ENCODE peak calls at places on chromosomes 6 and 20, in five cellular contexts. G is mesenchymal stem cell, M is PC-3, A is H9, U is neural progenitor cell. W is an unnamed sample. For H3K4me1, the result is how much of the 10 kb centered on the place peaks cover.

GRCh38 chr6:132133734-132134490 is 182.7 kb upstream of the CCN2 start:
- DNase-seq in M (no peak), G (no peak), U (no peak), A (no peak), W (no peak)

GRCh38 chr6:84774174-84775158 is 10.1 kb upstream of the TBX18 start:
- DNase-seq in G (peak), M (no peak), A (peak), U (peak), W (no peak)

GRCh38 chr20:38098952-38099351 is 65.4 kb downstream of the RPRD1B start:
- DNase-seq in M (no peak), A (no peak), U (no peak), G (peak), W (no peak)

GRCh38 chr6:153108320-153108719 is 22.8 kb downstream of the RGS17 start:
- DNase-seq in U (peak), A (no peak), G (peak), M (peak), W (no peak)

GRCh38 chr20:46022411-46023147 is 6.4 kb upstream of the SLC12A5 start:
- DNase-seq in U (peak), M (peak), G (no peak), A (peak), W (peak)

GRCh38 chr20:3371757-3372156 is 35.7 kb downstream of the DNAAF9 start:
- DNase-seq in U (no peak), G (no peak), M (no peak), A (no peak), W (no peak)

GRCh38 chr20:24560571-24561485 is 91.4 kb downstream of the SYNDIG1 start:
- DNase-seq in A (no peak), G (no peak), U (no peak), M (no peak), W (no peak)

GRCh38 chr20:41669708-41670263 is 51.6 kb upstream of the CHD6 start:
- DNase-seq in A (peak), G (no peak), U (no peak), M (no peak), W (no peak)

GRCh38 chr20:21500599-21500998 is 13.3 kb downstream of the NKX2-2 start:
- DNase-seq in M (no peak), U (no peak), A (no peak), G (no peak), W (no peak)

GRCh38 chr6:126913658-126914057 is 204.8 kb upstream of the RSPO3 start:
- DNase-seq in A (no peak), U (no peak), G (peak), M (no peak), W (no peak)

GRCh38 chr6:119249319-119249718 is 100.2 kb downstream of the MAN1A1 start:
- DNase-seq in M (no peak), A (no peak), G (no peak), U (no peak), W (no peak)

GRCh38 chr20:63246490-63247284 is 7.6 kb downstream of the NKAIN4 start:
- DNase-seq in G (no peak), A (peak), M (peak), U (no peak), W (no peak)

GRCh38 chr20:380763-381580 is 412 bp downstream of the TRIB3 start:
- DNase-seq in A (peak), M (peak), G (peak), U (peak), W (peak)

GRCh38 chr6:108635505-108636226 is 74.9 kb downstream of the FOXO3 start:
- DNase-seq in G (peak), M (no peak), A (no peak), U (peak), W (no peak)

GRCh38 chr6:41714556-41715273 is 20.7 kb downstream of the TFEB start:
- DNase-seq in A (no peak), U (no peak), M (no peak), G (no peak), W (no peak)

GRCh38 chr6:53023323-53023722 is 28.2 kb upstream of the GSTA4 start:
- DNase-seq in G (no peak), M (no peak), A (no peak), U (no peak), W (no peak)

GRCh38 chr6:33029297-33030184 is 20.1 kb upstream of the HLA-DOA start:
- DNase-seq in M (no peak), A (no peak), U (no peak), G (peak), W (peak)

GRCh38 chr20:10651227-10651990 is 22.4 kb downstream of the JAG1 start:
- DNase-seq in U (no peak), A (no peak), G (peak), M (no peak), W (no peak)

GRCh38 chr6:140062042-140063041 is 687.9 kb upstream of the CITED2 start:
- DNase-seq in M (peak), G (peak), U (no peak), A (no peak), W (no peak)

GRCh38 chr6:111792914-111793700 is 80.1 kb downstream of the FYN start:
- DNase-seq in G (no peak), A (no peak), U (no peak), M (no peak), W (no peak)

GRCh38 chr6:40779399-40779798 is 192.2 kb upstream of the LRFN2 start:
- DNase-seq in G (peak), U (no peak), A (no peak), M (peak), W (no peak)

GRCh38 chr20:57664924-57665588 is 44.8 kb downstream of the PMEPA1 start:
- DNase-seq in U (no peak), G (no peak), M (no peak), A (no peak), W (no peak)

GRCh38 chr6:109360791-109361190 is 21.5 kb downstream of the CD164 start:
- DNase-seq in G (no peak), U (no peak), M (no peak), A (no peak), W (no peak)

GRCh38 chr6:151089916-151090443 is 149.8 kb upstream of the AKAP12 start:
- DNase-seq in M (no peak), A (no peak), G (no peak), U (no peak), W (no peak)

GRCh38 chr20:57901526-57901925 is 191.7 kb upstream of the PMEPA1 start:
- DNase-seq in U (no peak), M (no peak), G (no peak), A (no peak), W (no peak)

GRCh38 chr6:34145161-34146020 is 496 bp downstream of the GRM4 start:
- DNase-seq in M (peak), G (peak), A (peak), U (peak), W (no peak)

GRCh38 chr6:33410711-33411631 is at the start of gene PHF1:
- DNase-seq in U (no peak), G (peak), M (no peak), A (no peak), W (peak)

GRCh38 chr20:9287062-9287461 is 218.2 kb downstream of the PLCB4 start:
- DNase-seq in U (no peak), A (no peak), M (no peak), G (no peak), W (no peak)

GRCh38 chr20:9293145-9293544 is 221.2 kb upstream of the LAMP5 start:
- DNase-seq in M (no peak), A (no peak), G (no peak), U (no peak), W (no peak)

GRCh38 chr20:9287826-9288225 is 218.9 kb downstream of the PLCB4 start:
- DNase-seq in M (peak), A (no peak), U (no peak), G (no peak), W (no peak)

GRCh38 chr20:9294081-9294480 is 220.3 kb upstream of the LAMP5 start:
- DNase-seq in G (peak), M (peak), U (no peak), A (no peak), W (no peak)

DNA sequence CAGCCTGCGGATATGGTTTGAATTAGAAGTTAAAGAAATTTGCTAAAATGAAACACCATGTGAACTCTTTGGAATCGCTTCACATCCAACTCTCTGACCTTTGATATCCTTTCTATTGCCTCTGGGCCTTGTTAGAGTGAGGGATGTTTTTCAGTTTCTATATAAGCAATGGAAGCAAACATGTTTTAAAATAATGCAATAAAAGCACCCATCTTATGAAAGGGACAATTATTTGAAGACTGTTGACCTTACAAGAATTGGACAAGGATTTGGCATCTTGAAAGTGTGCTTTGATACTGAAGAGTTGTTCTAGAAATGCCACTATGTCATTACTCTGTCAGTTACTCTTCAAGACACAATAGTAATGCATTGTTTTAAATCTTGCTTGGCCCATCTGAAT is 221.4 kb downstream of the PLCB4 start:
- DNase-seq in G (no peak), M (no peak), A (no peak), U (no peak), W (no peak)
- H3K27ac ChIP-seq in G (no peak), M (no peak), A (no peak), U (no peak), W (no peak)

GRCh38 chr20:36017034-36017951 is 48.9 kb downstream of the CNBD2 start:
- DNase-seq in M (peak), U (no peak), A (no peak), G (no peak), W (no peak)
- H2AFZ ChIP-seq in M (peak), U (peak), A (no peak), G (peak), W (no peak)

GRCh38 chr20:49700411-49701185 is 13.1 kb downstream of the B4GALT5 start:
- DNase-seq in M (peak), U (no peak), A (no peak), G (peak), W (no peak)
- H3K4me1 ChIP-seq in M (half or more), U (under half), A (under half), G (under half), W (under half)

GRCh38 chr20:62060631-62061541 is 4.8 kb downstream of the TAF4 start:
- DNase-seq in U (no peak), A (no peak), G (no peak), M (no peak), W (no peak)
- H3K27ac ChIP-seq in U (no peak), A (no peak), G (no peak), M (no peak), W (no peak)

DNA sequence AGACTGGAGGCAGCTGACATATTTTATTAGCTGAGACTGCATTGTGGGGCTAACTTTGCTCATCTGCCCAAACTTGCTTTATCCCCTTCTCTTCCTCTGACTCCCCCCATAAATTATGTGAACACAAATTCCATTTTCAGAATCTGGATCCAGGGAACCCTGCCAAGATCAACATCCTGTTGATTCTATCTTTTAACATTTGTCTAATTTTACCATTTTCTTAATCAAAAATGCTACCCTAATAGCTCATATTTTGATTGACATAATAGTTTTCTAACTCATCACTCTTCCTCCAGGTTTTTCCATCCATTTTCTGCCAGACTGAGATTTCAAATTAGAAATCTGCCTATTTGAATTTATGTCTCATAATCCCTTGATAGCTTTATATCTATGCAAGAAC is 184.7 kb upstream of the PRSS16 start:
- DNase-seq in M (no peak), A (no peak), G (no peak), U (no peak), W (no peak)
- H2AFZ ChIP-seq in M (no peak), A (no peak), G (no peak), U (no peak), W (no peak)

GRCh38 chr6:12977851-12978250 is 261.3 kb downstream of the PHACTR1 start:
- DNase-seq in U (no peak), G (no peak), A (no peak), M (no peak), W (no peak)
- H3K4me1 ChIP-seq in U (under half), G (under half), A (under half), M (under half), W (under half)

GRCh38 chr20:44015733-44016103 is 101.1 kb downstream of the TOX2 start:
- DNase-seq in U (no peak), G (no peak), A (no peak), M (no peak), W (no peak)
- H3K27ac ChIP-seq in U (no peak), G (no peak), A (no peak), M (no peak), W (peak)

GRCh38 chr20:54368578-54368977 is 106.8 kb upstream of the DOK5 start:
- DNase-seq in G (no peak), M (no peak), A (no peak), U (no peak), W (no peak)
- H2AFZ ChIP-seq in G (no peak), M (no peak), A (no peak), U (no peak), W (no peak)

DNA sequence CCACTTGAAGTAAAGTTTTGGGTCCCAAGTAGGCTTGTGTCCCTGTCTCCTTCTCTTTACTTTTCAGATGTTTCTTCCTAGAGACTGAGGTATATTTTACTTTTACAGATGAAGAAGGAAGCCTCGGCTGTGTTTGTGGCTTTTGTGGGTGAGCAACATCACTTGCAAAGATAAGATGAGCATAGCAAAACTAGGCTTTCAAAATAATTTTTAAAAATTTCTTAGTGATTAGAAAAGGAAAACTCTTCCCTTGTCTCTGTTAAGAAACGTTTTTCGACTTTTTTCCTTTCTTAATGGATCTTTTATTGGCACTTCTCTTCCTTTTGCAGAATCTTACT is 7.6 kb downstream of the PTPN1 start:
- DNase-seq in G (no peak), U (no peak), A (no peak), M (no peak), W (no peak)
- H3K4me1 ChIP-seq in G (under half), U (under half), A (under half), M (under half), W (under half)

DNA sequence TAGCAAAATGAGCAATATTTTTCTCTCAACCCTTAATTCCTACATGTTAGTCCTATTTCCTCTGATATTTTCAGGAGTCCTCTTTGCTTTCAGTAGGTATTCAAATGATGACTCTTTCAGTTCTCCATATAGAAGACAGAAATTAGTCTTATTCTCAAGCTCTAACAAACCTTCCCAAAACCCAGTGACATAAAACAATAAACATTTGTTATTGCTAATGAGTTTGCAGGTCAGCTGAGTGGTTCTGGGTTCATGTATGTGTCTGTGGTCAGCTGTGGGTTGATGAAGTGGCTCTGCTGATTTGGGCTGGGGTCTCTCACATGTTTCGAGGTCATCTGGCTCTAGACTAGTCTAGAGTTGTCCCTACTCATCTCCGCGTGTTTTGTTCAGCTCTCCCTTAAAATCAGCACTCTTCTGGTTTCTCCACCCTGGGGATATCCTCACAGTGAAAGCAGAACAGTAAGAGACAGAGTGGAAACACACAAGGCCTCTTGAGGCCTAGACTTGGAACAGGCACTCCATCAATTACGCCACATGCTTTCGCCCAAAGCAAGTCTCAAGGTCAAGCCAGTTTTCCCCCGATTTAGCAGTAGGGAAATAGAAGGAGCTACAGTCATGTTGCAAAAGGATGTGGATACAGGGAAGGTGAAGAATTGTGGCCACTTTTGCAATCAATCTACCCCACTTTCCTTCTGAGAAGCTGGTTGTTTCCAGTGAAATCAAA is 273.0 kb downstream of the PLCB1 start:
- DNase-seq in G (no peak), M (no peak), U (no peak), A (no peak), W (no peak)
- H3K27ac ChIP-seq in G (no peak), M (no peak), U (no peak), A (no peak), W (no peak)